ENCODE peak calls at places on chromosomes 2 and 18, in four cellular contexts. M, S, Z and Y are unnamed samples.

GRCh38 chr2:113876503-113877387 is 13.1 kb upstream of the ACTR3 start:
- DNase-seq in M (no peak), S (peak; percentile 73), Z (peak; percentile 58), Y (peak; percentile 88)

GRCh38 chr18:48408727-48409590 is at the start of gene ZBTB7C:
- DNase-seq in M (no peak), S (peak; percentile 25), Z (peak; percentile 37), Y (peak; percentile 19)

GRCh38 chr2:69177063-69177771 is 164.2 kb downstream of the ANTXR1 start:
- DNase-seq in M (peak; percentile 89), S (peak; percentile 18), Z (no peak), Y (no peak)

GRCh38 chr2:21282515-21282898 is 158.7 kb downstream of the TDRD15 start:
- DNase-seq in M (no peak), S (no peak), Z (no peak), Y (no peak)

GRCh38 chr2:171404258-171404657 is 29.5 kb downstream of the METTL8 start:
- DNase-seq in M (no peak), S (no peak), Z (no peak), Y (no peak)

GRCh38 chr2:240812721-240813120 is 7.3 kb downstream of the KIF1A start:
- DNase-seq in M (no peak), S (no peak), Z (no peak), Y (no peak)

GRCh38 chr2:112627060-112628040 is 18.4 kb upstream of the SLC20A1 start:
- DNase-seq in M (peak; percentile 87), S (no peak), Z (no peak), Y (no peak)

GRCh38 chr18:13629841-13630747 is 96.3 kb downstream of the FAM210A start:
- DNase-seq in M (no peak), S (peak; percentile 95), Z (peak; percentile 24), Y (peak; percentile 46)

GRCh38 chr18:23354625-23355024 is 98.5 kb upstream of the RIOK3 start:
- DNase-seq in M (no peak), S (no peak), Z (no peak), Y (no peak)